ENCODE peak calls at places on chromosomes 3 and 15, in seven cellular contexts. U is endothelial cell, F is uterus, M is Calu3, Z is coronary artery, W is transverse colon, G is brain microvascular endothelial cell. X is an unnamed sample.

GRCh38 chr15:78322243-78322642 is 17.9 kb upstream of the CRABP1 start:
- DNase-seq in W (no peak), G (peak), F (no peak), Z (no peak), M (no peak), U (peak), X (no peak)

GRCh38 chr3:95029644-95030043 is 966.8 kb downstream of the NSUN3 start:
- DNase-seq in Z (no peak), M (no peak), F (no peak), W (no peak), U (no peak), G (no peak), X (no peak)

GRCh38 chr3:150078983-150079739 is 108.5 kb upstream of the PFN2 start:
- DNase-seq in F (peak), W (no peak), U (no peak), M (no peak), G (peak), Z (no peak), X (peak)

GRCh38 chr3:50474717-50475116 is 28.7 kb downstream of the CACNA2D2 start:
- DNase-seq in G (peak), Z (no peak), U (no peak), F (no peak), M (no peak), W (no peak), X (no peak)

GRCh38 chr15:42156266-42156922 is at the start of gene PLA2G4F:
- DNase-seq in U (no peak), G (no peak), Z (no peak), W (peak), M (peak), F (no peak), X (no peak)

GRCh38 chr15:52185151-52185561 is 6.0 kb downstream of the GNB5 start:
- DNase-seq in M (peak), U (no peak), F (no peak), G (no peak), Z (no peak), W (no peak), X (no peak)

GRCh38 chr15:71337197-71337845 is 222.1 kb downstream of the THSD4 start:
- DNase-seq in G (no peak), U (no peak), M (peak), W (no peak), F (no peak), Z (no peak), X (no peak)

GRCh38 chr3:160473978-160474377 is 24.4 kb upstream of the TRIM59 start:
- DNase-seq in F (no peak), U (no peak), W (no peak), G (peak), M (no peak), Z (no peak), X (peak)

GRCh38 chr15:64623347-64624024 is 151.9 kb downstream of the RBPMS2 start:
- DNase-seq in M (no peak), F (no peak), W (no peak), Z (no peak), U (no peak), G (no peak), X (no peak)

GRCh38 chr3:184382326-184383032 is 2.6 kb downstream of the CHRD start:
- DNase-seq in Z (no peak), W (no peak), F (no peak), G (no peak), M (no peak), U (no peak), X (no peak)

GRCh38 chr3:5133689-5134088 is 11.6 kb downstream of the ARL8B start:
- DNase-seq in G (no peak), Z (no peak), F (no peak), M (no peak), W (no peak), U (no peak), X (no peak)

GRCh38 chr15:49238342-49238741 is 68.3 kb downstream of the GALK2 start:
- DNase-seq in F (peak), Z (no peak), U (no peak), M (no peak), W (no peak), G (no peak), X (peak)

GRCh38 chr3:12508316-12508715 is 24.0 kb downstream of the TSEN2 start:
- DNase-seq in M (no peak), G (peak), W (peak), U (no peak), F (peak), Z (peak), X (peak)

GRCh38 chr3:2485027-2485375 is 386.3 kb downstream of the CNTN4 start:
- DNase-seq in F (no peak), Z (no peak), G (no peak), W (no peak), U (no peak), M (no peak), X (no peak)

GRCh38 chr3:119184808-119185690 is 11.7 kb downstream of the UPK1B start:
- DNase-seq in M (peak), F (no peak), W (no peak), Z (no peak), U (no peak), G (peak), X (peak)

GRCh38 chr3:175751089-175751488 is 892.0 kb downstream of the NAALADL2 start:
- DNase-seq in U (no peak), Z (no peak), W (no peak), M (no peak), G (no peak), F (no peak), X (no peak)

GRCh38 chr15:26087395-26087794 is 224.3 kb upstream of the ATP10A start:
- DNase-seq in Z (no peak), F (no peak), M (no peak), G (no peak), W (no peak), U (no peak), X (no peak)
- TF ChIP-seq CTCF in Z (no peak), F (no peak), M (no peak), G (no peak), W (no peak), U (no peak), X (no peak)

GRCh38 chr15:38864827-38865604 is 300.4 kb upstream of the RASGRP1 start:
- DNase-seq in G (peak), U (no peak), W (no peak), M (no peak), F (peak), Z (peak), X (peak)
- TF ChIP-seq CTCF in G (peak), U (no peak), W (no peak), M (no peak), F (no peak), Z (no peak), X (peak)

GRCh38 chr3:66989241-66989640 is 8.9 kb upstream of the KBTBD8 start:
- DNase-seq in F (no peak), Z (no peak), U (no peak), G (no peak), M (no peak), W (no peak), X (no peak)

GRCh38 chr3:66993082-66993481 is 5.0 kb upstream of the KBTBD8 start:
- DNase-seq in M (no peak), Z (no peak), U (no peak), F (no peak), W (no peak), G (no peak), X (no peak)

GRCh38 chr3:66991478-66991877 is 6.6 kb upstream of the KBTBD8 start:
- DNase-seq in G (peak), U (no peak), F (no peak), M (peak), Z (no peak), W (no peak), X (peak)

GRCh38 chr3:66986406-66986805 is 11.7 kb upstream of the KBTBD8 start:
- DNase-seq in G (no peak), U (no peak), M (no peak), Z (no peak), W (no peak), F (no peak), X (no peak)

GRCh38 chr3:66989860-66990696 is 8.0 kb upstream of the KBTBD8 start:
- DNase-seq in G (no peak), M (no peak), W (no peak), Z (no peak), F (no peak), U (no peak), X (no peak)
- TF ChIP-seq CTCF in G (peak), M (no peak), W (no peak), Z (no peak), F (no peak), U (no peak), X (peak)

GRCh38 chr3:182258538-182259177 is 534.6 kb upstream of the ATP11B start:
- DNase-seq in M (peak), F (no peak), U (no peak), W (no peak), Z (no peak), G (no peak), X (no peak)
- TF ChIP-seq CTCF in M (peak), F (no peak), U (peak), W (peak), Z (no peak), G (peak), X (peak)

DNA sequence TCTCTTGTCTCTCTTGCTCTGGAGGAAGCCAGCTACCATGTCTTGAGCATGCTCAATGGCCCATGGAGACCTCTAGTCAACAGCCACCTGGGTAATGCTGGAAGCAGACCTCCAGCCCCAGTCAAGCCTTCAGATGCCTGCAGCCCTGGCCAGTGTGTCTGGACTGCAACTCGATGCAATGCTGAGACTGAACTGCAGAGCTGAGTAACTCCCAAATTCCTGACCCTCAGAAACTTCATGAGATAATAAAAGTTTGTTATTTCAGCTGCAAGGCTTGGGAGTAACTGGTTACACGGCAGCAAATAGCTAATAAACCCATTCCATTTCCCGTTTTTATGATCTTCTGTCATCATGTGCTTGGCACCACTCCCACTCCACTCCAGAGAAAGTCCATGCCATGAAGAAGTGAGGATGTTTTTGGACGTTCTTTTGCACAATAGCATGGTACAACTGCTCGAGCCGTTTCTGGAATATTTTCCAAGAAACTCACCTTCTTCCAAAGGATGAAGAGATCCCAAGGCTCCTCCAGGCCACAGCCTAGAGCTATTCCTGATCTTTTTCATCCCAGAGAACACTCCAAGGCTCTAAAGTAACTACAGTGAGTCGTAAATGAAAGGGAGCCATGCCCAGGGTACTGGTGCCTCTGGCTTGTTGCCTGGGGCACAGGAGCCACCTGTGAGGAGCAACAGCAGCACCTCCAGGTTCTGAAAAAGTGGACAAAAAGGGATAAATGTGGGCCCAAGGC is 72.0 kb upstream of the KLF13 start:
- DNase-seq in G (peak), U (no peak), W (peak), F (no peak), Z (no peak), M (no peak), X (no peak)
- TF ChIP-seq CTCF in G (no peak), U (no peak), W (peak), F (no peak), Z (no peak), M (no peak), X (no peak)